ENCODE peak calls at places on chromosome 18, in four cellular contexts. Q is esophagus squamous epithelium; W is CD8-positive, alpha-beta T cell; T is tibial nerve. P is an unnamed sample. For H3K36me3 and H3K4me1, the result is how much of the 10 kb centered on the place peaks cover.

GRCh38 chr18:35755369-35755768 is 173.8 kb downstream of the GALNT1 start:
- DNase-seq in T (no peak), Q (no peak), W (no peak), P (no peak)

GRCh38 chr18:49639643-49640361 is 77.9 kb downstream of the LIPG start:
- DNase-seq in T (no peak), Q (no peak), W (no peak), P (no peak)

GRCh38 chr18:74906189-74906588 is 302.8 kb downstream of the PTGR3 start:
- DNase-seq in T (no peak), W (no peak), Q (no peak), P (no peak)

GRCh38 chr18:68152770-68153169 is 562.1 kb downstream of the TMX3 start:
- DNase-seq in Q (no peak), T (no peak), W (no peak), P (peak)

GRCh38 chr18:34219651-34220050 is 5.1 kb downstream of the NOL4 start:
- DNase-seq in Q (no peak), T (no peak), W (no peak), P (no peak)

GRCh38 chr18:47149457-47150028 is 757 bp downstream of the HDHD2 start:
- DNase-seq in T (no peak), W (no peak), Q (no peak), P (no peak)

GRCh38 chr18:36095936-36096519 is 28.7 kb upstream of the RPRD1A start:
- DNase-seq in W (no peak), T (no peak), Q (no peak), P (peak)

GRCh38 chr18:12041561-12041960 is 52.1 kb upstream of the ANKRD62 start:
- DNase-seq in W (no peak), Q (no peak), T (no peak), P (no peak)

GRCh38 chr18:45320724-45321123 is 294.6 kb upstream of the SLC14A2 start:
- DNase-seq in T (peak), Q (no peak), W (no peak), P (no peak)

GRCh38 chr18:448116-448515 is 52.4 kb downstream of the COLEC12 start:
- DNase-seq in W (no peak), Q (no peak), T (no peak), P (no peak)

GRCh38 chr18:52510139-52510538 is 170.1 kb downstream of the DCC start:
- DNase-seq in T (no peak), Q (no peak), W (no peak), P (no peak)

GRCh38 chr18:41096504-41096903 is 858.5 kb upstream of the PIK3C3 start:
- DNase-seq in Q (no peak), T (no peak), W (no peak), P (no peak)

GRCh38 chr18:49584431-49584830 is 22.6 kb downstream of the LIPG start:
- DNase-seq in W (no peak), T (no peak), Q (no peak), P (no peak)

GRCh38 chr18:49892148-49892924 is 79.0 kb upstream of the ACAA2 start:
- DNase-seq in T (no peak), W (no peak), Q (no peak), P (no peak)

GRCh38 chr18:59249186-59249774 is 24.0 kb downstream of the RAX start:
- DNase-seq in Q (no peak), T (peak), W (no peak), P (no peak)

GRCh38 chr18:48949606-48950535 is 894 bp downstream of the SMAD7 start:
- DNase-seq in T (no peak), Q (no peak), W (peak), P (no peak)

GRCh38 chr18:37327063-37327577 is 238.5 kb downstream of the CELF4 start:
- DNase-seq in W (no peak), T (no peak), Q (no peak), P (no peak)

GRCh38 chr18:48819276-48819675 is 131.5 kb downstream of the SMAD7 start:
- DNase-seq in W (no peak), T (no peak), Q (no peak), P (no peak)

GRCh38 chr18:77366725-77367641 is 117.3 kb downstream of the GALR1 start:
- DNase-seq in W (no peak), Q (no peak), T (peak), P (no peak)

GRCh38 chr18:55699233-55699765 is 111.3 kb upstream of the TCF4 start:
- DNase-seq in Q (no peak), W (no peak), T (no peak), P (no peak)

GRCh38 chr18:45850021-45850420 is 24.5 kb downstream of the SIGLEC15 start:
- DNase-seq in Q (no peak), W (no peak), T (no peak), P (no peak)

GRCh38 chr18:49250819-49251388 is 209.5 kb downstream of the DYM start:
- DNase-seq in T (no peak), Q (no peak), W (no peak), P (no peak)

GRCh38 chr18:13006731-13007550 is 15.8 kb downstream of the CEP192 start:
- DNase-seq in T (no peak), Q (no peak), W (no peak), P (no peak)

GRCh38 chr18:47343291-47343690 is 91.8 kb upstream of the SKOR2 start:
- DNase-seq in T (no peak), Q (no peak), W (no peak), P (no peak)

GRCh38 chr18:39938678-39939077 is 2016.4 kb upstream of the PIK3C3 start:
- DNase-seq in T (no peak), Q (no peak), W (no peak), P (no peak)

DNA sequence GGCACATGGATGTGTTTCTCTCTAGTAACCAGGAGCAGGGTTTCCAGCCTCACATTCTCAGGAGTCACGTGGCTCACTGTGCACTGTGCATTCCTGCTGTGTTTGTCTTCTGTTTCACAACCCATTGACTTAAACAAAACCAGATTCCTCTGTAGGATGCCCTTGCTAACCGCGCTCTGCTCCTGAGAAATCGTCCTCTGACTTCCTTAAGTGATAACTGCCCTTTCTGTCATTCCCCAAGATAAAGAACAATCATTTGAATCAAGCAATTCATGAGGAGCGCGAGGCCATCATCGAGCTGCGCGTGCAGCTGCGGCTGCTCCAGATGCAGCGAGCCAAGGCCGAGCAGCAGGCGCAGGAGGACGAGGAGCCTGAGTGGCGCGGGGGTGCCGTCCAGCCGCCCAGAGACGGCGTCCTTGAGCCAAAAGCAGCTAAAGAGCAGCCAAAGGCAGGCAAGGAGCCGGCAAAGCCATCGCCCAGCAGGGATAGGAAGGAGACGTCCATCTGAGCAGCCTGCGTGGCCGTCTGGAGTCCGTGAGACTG is 60.2 kb downstream of the RALBP1 start:
- DNase-seq in Q (no peak), T (peak), W (no peak), P (no peak)
- H3K4me3 ChIP-seq in Q (no peak), T (no peak), W (no peak), P (no peak)

GRCh38 chr18:21809725-21810124 is 69.1 kb downstream of the MIB1 start:
- DNase-seq in T (no peak), Q (no peak), W (no peak), P (no peak)

GRCh38 chr18:21820811-21821143 is 80.2 kb downstream of the MIB1 start:
- DNase-seq in W (no peak), T (no peak), Q (no peak), P (no peak)

GRCh38 chr18:21820035-21820810 is 79.6 kb downstream of the MIB1 start:
- DNase-seq in W (no peak), Q (no peak), T (no peak), P (no peak)

DNA sequence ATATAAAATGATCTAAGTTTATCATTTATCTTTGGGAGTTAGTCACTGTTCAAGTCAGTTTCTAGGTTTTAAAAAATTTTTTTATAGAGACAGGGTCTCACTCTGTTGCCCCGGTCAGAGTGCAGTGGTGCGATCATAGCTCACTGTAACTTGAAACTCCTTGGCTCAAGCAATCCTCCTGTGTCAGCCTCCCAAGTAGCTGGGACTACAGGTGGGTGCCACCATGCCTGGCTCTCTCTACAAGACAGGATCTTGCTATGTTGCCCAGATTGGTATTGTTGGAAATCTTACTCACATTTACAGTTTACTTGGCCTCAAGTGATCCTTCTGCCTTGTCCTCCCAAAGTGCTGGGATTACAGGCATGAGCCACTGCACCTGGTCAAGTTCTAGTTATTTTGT is 74.5 kb downstream of the MIB1 start:
- DNase-seq in W (no peak), T (no peak), Q (no peak), P (no peak)
- H3K36me3 ChIP-seq in W (under half), T (under half), Q (under half), P (under half)

GRCh38 chr18:63137999-63138448 is 181.5 kb downstream of the BCL2 start:
- DNase-seq in W (peak), T (no peak), Q (no peak), P (no peak)

GRCh38 chr18:63141777-63142176 is 177.8 kb downstream of the BCL2 start:
- DNase-seq in Q (no peak), T (no peak), W (no peak), P (no peak)

GRCh38 chr18:63138469-63139340 is 180.9 kb downstream of the BCL2 start:
- DNase-seq in T (no peak), W (no peak), Q (no peak), P (peak)

GRCh38 chr18:63140997-63141776 is 178.4 kb downstream of the BCL2 start:
- DNase-seq in T (no peak), W (no peak), Q (no peak), P (no peak)

GRCh38 chr18:63140038-63140450 is 179.5 kb downstream of the BCL2 start:
- DNase-seq in T (no peak), Q (no peak), W (no peak), P (no peak)
- H3K4me1 ChIP-seq in T (under half), Q (under half), W (under half), P (under half)

GRCh38 chr18:32730620-32731021 is 42.2 kb downstream of the KLHL14 start:
- DNase-seq in T (no peak), W (no peak), Q (no peak), P (no peak)
- H3K4me3 ChIP-seq in T (peak), W (peak), Q (peak), P (no peak)

DNA sequence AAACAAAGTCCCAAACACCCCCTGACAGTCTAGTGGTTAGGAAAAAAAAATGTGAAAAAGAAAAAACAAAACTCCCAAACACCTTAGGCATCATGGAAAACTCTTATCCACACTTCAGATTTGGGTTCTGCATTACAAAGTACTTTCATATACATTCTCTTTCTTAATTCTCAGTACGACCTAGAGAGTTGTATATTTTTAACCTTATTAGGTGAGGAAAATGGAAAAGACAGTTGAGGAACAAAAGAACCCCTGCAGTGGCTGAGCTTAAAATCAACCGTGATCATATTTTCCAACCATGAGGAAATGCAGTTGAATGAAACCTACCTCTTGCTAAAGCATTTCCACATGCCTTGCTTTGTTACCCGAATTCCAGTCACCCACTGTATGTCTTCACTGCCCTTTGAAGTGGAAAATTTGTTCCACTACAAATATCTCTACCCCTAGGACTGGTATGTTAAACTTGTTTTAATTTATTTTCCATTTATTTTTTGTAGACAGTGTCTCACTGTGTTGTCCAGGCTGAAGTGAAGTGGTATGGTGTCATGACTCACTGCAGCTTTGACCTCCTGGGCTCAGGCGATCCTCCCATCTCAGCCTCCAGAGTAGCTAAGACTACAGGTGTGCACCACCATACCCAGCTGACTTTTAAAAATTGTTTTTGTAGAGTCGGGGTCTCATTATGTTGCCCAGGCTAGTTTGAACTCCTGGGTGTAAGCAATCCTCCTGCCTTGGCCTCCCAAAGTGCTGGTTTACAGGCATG is 56.9 kb upstream of the LPIN2 start:
- DNase-seq in W (no peak), T (no peak), Q (no peak), P (no peak)
- H3K36me3 ChIP-seq in W (under half), T (under half), Q (under half), P (under half)

DNA sequence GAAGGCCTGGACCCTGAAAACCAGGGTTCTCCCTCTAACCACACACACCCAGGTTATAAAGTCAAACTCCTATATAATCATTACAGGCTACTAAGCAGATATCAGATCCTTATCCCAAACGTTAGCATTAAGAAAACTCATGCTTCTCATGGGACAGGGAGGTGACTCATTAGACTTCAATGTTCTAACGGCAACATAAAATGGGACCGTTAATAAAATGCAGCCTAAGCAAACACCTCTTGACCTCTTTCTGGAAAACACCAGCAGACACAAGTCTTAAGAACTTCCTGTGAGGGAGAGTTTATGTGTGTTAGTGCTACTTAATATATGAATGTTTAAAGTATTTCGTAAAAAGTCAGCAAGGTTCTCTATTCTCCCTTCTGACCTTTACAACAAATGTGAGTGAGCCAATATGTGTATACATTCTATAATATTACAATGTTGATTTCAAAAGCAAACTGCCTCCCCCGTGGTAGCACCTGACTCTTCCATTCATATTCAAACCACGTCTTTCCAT is 31.7 kb downstream of the LPIN2 start:
- DNase-seq in W (no peak), T (no peak), Q (no peak), P (no peak)
- H3K4me1 ChIP-seq in W (half or more), T (under half), Q (under half), P (under half)

DNA sequence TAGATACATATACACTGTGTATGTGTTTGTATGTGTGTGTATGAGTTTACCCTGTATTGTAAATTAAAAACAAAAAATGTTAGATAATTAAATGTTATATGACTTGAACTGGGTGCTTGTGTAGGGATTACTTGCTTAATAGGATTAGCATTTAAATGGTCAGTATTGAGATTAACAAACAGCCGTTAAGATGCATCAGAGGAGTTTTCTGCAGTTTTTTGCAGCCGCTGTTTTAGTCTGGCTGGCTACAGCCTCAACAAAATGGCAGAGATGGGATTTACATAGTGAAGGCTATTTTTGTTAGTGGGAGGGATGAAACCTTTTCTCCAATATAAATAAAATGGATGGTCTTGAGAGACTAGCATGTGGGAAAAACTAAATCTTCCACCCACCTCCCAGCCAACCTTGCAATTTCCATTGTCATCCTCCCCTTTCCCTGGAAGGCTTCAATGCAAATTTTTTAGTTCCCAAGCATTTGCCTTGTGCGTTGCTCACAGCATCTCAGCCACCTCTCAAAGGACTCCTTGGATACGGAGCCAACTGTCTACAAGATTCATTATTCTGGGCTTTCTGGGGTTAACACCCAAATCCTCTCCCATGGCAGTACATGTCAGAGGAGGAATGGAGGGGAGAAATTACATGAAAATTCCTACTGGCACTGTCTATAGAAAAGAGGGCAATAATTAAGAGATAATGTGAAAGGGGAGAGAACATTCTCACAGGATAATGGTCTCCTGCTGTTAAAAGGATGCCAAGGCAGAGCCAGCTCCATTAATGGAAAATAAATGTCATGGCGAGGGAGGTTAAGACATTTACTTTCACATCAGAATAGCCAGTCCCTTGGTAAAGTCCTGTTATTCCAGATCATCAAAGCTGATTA is 351.8 kb downstream of the CDH2 start:
- DNase-seq in W (no peak), T (no peak), Q (no peak), P (no peak)
- H3K4me3 ChIP-seq in W (no peak), T (no peak), Q (no peak), P (no peak)

DNA sequence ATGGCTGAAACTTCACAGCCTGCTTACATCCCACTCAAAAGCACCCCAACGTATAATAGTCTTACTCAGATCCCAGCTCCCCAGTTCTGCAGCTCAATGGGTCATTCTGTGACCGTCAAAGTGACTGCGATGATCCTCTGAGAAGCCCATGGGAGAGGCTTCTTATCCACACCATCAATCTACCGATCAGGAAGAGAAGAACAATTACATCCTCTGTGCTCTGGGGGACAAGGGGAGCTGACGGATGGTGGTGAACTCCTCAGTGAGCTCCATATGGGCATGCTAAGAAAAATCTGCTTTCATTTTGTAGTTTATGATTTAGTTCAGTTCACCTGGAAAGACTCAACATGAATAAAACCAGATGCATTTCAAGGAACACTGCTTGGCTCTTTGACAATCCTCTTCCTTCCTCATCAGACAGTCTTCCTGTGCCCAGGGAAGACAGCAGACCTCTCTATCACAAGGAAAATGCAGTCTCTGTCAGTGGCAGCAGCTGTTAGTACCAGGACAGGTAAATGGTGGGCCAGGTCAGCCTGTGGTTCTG is 177.0 kb downstream of the BCL2 start:
- DNase-seq in Q (no peak), T (no peak), W (no peak), P (no peak)
- H3K36me3 ChIP-seq in Q (under half), T (under half), W (under half), P (under half)

GRCh38 chr18:79518683-79519128 is 123.0 kb downstream of the NFATC1 start:
- DNase-seq in W (no peak), Q (no peak), T (no peak), P (no peak)
- H3K4me1 ChIP-seq in W (half or more), Q (under half), T (under half), P (under half)

GRCh38 chr18:22913861-22914260 is 19.3 kb upstream of the RBBP8 start:
- DNase-seq in W (no peak), T (no peak), Q (no peak), P (peak)
- H3K4me3 ChIP-seq in W (no peak), T (no peak), Q (peak), P (no peak)